ENCODE peak calls at places on chromosomes 2 and 18, in four cellular contexts. V is stimulated activated CD4-positive, alpha-beta T cell treated with anti-CD3 and anti-CD28 coated beads, TNF-alpha, amount 100 ng/mL, for 48 hours; U is NCI-H1092 treated with DMSO at 0.1 percent for 48 hours; I is AG04449. H is an unnamed sample.

GRCh38 chr2:136327162-136327852 is 209.4 kb upstream of the CXCR4 start:
- DNase-seq in V (peak), I (no peak), U (no peak), H (peak)

GRCh38 chr2:91477731-91478672 is 2786.5 kb downstream of the RPIA start:
- DNase-seq in U (no peak), I (no peak), V (no peak), H (no peak)

GRCh38 chr2:70808983-70809958 is 11.1 kb downstream of the CLEC4F start:
- DNase-seq in V (no peak), U (no peak), I (no peak), H (no peak)

GRCh38 chr2:46874236-46874929 is 41.2 kb downstream of the MCFD2 start:
- DNase-seq in I (no peak), V (no peak), U (no peak), H (no peak)

GRCh38 chr2:238182362-238182761 is 21.1 kb downstream of the ILKAP start:
- DNase-seq in U (no peak), V (no peak), I (no peak), H (no peak)

GRCh38 chr18:67646890-67647289 is 130.4 kb upstream of the DSEL start:
- DNase-seq in U (no peak), V (no peak), I (no peak), H (no peak)

GRCh38 chr2:105886029-105886454 is 141.3 kb downstream of the NCK2 start:
- DNase-seq in I (peak), V (no peak), U (no peak), H (no peak)

GRCh38 chr2:235922851-235923250 is 245.3 kb downstream of the GBX2 start:
- DNase-seq in I (no peak), V (no peak), U (no peak), H (no peak)

GRCh38 chr18:3493501-3494244 is 43.7 kb downstream of the TGIF1 start:
- DNase-seq in U (no peak), V (no peak), I (no peak), H (no peak)

GRCh38 chr2:55743583-55743982 is 49.9 kb upstream of the PNPT1 start:
- DNase-seq in I (peak), V (no peak), U (no peak), H (no peak)